ENCODE peak calls at places on chromosome 4, in four cellular contexts. L is ovary, B is Peyer's patch, C is IMR-90. U is an unnamed sample.

GRCh38 chr4:6366581-6366980 is 96.9 kb downstream of the WFS1 start:
- DNase-seq in L (no peak), B (no peak), C (no peak), U (no peak)

GRCh38 chr4:4387531-4388311 is 819 bp downstream of the NSG1 start:
- DNase-seq in L (peak; percentile 54), B (no peak), C (no peak), U (no peak)

GRCh38 chr4:140109626-140110213 is 44.3 kb downstream of the MAML3 start:
- DNase-seq in L (no peak), B (no peak), C (no peak), U (no peak)

GRCh38 chr4:186128842-186129241 is 24.3 kb downstream of the FAM149A start:
- DNase-seq in L (no peak), B (no peak), C (no peak), U (no peak)

GRCh38 chr4:172143605-172144314 is 330.6 kb downstream of the GALNTL6 start:
- DNase-seq in L (no peak), B (no peak), C (no peak), U (no peak)

GRCh38 chr4:41887821-41888699 is 47.2 kb upstream of the TMEM33 start:
- DNase-seq in L (no peak), B (peak; percentile 33), C (peak; percentile 64), U (no peak)

GRCh38 chr4:101621120-101621519 is 169.4 kb upstream of the BANK1 start:
- DNase-seq in L (no peak), B (no peak), C (peak; percentile 19), U (no peak)

GRCh38 chr4:74364649-74365491 is at the start of gene EREG:
- DNase-seq in L (peak; percentile 21), B (no peak), C (peak; percentile 62), U (no peak)

GRCh38 chr4:13294961-13295605 is 189.1 kb downstream of the RAB28 start:
- DNase-seq in L (no peak), B (no peak), C (no peak), U (no peak)

GRCh38 chr4:80145739-80146138 is 51.6 kb upstream of the PRDM8 start:
- DNase-seq in L (no peak), B (no peak), C (no peak), U (no peak)

GRCh38 chr4:75530556-75531322 is 16.5 kb downstream of the THAP6 start:
- DNase-seq in L (no peak), B (no peak), C (no peak), U (no peak)

GRCh38 chr4:113684534-113685091 is 76.9 kb downstream of the CAMK2D start:
- DNase-seq in L (no peak), B (no peak), C (peak; percentile 84), U (peak; percentile 25)

GRCh38 chr4:71065991-71066390 is 72.5 kb downstream of the DCK start:
- DNase-seq in L (no peak), B (no peak), C (no peak), U (no peak)

GRCh38 chr4:113858924-113859323 is 97.4 kb upstream of the CAMK2D start:
- DNase-seq in L (no peak), B (no peak), C (peak; percentile 30), U (no peak)

GRCh38 chr4:26590639-26591038 is 6.8 kb downstream of the TBC1D19 start:
- DNase-seq in L (no peak), B (no peak), C (peak; percentile 46), U (no peak)

GRCh38 chr4:147570616-147571015 is 46.6 kb upstream of the TMEM184C start:
- DNase-seq in L (no peak), B (no peak), C (no peak), U (no peak)

GRCh38 chr4:3765271-3766206 is 646 bp upstream of the ADRA2C start:
- DNase-seq in L (peak; percentile 22), B (no peak), C (peak; percentile 42), U (peak; percentile 67)

GRCh38 chr4:168717852-168718251 is 221.0 kb downstream of the PALLD start:
- DNase-seq in L (no peak), B (no peak), C (peak; percentile 45), U (no peak)

GRCh38 chr4:14520171-14520570 is 482.1 kb upstream of the CPEB2 start:
- DNase-seq in L (no peak), B (no peak), C (no peak), U (no peak)

GRCh38 chr4:72311291-72311690 is 257.7 kb downstream of the ADAMTS3 start:
- DNase-seq in L (no peak), B (no peak), C (no peak), U (no peak)

GRCh38 chr4:76987153-76987562 is 37.6 kb downstream of the SEPTIN11 start:
- DNase-seq in L (peak; percentile 29), B (no peak), C (peak; percentile 99), U (no peak)

GRCh38 chr4:80360900-80361299 is 25.4 kb downstream of the CFAP299 start:
- DNase-seq in L (no peak), B (no peak), C (peak; percentile 44), U (no peak)

GRCh38 chr4:183394166-183394951 is 50.1 kb upstream of the CDKN2AIP start:
- DNase-seq in L (no peak), B (no peak), C (no peak), U (no peak)

GRCh38 chr4:107419052-107419451 is 301.0 kb downstream of the PAPSS1 start:
- DNase-seq in L (no peak), B (no peak), C (no peak), U (no peak)

GRCh38 chr4:101238706-101239105 is 108.6 kb downstream of the PPP3CA start:
- DNase-seq in L (no peak), B (no peak), C (peak; percentile 54), U (no peak)

GRCh38 chr4:160044693-160045092 is 941.8 kb downstream of the RAPGEF2 start:
- DNase-seq in L (no peak), B (no peak), C (no peak), U (no peak)

GRCh38 chr4:154714339-154715040 is 29.3 kb upstream of the LRAT start:
- DNase-seq in L (no peak), B (no peak), C (no peak), U (no peak)

GRCh38 chr4:120691106-120691505 is 231.4 kb downstream of the PRDM5 start:
- DNase-seq in L (no peak), B (no peak), C (peak; percentile 30), U (no peak)

GRCh38 chr4:31548823-31549222 is 828.7 kb downstream of the PCDH7 start:
- DNase-seq in L (no peak), B (no peak), C (no peak), U (no peak)

GRCh38 chr4:168451744-168452394 is 28.4 kb downstream of the DDX60L start:
- DNase-seq in L (no peak), B (no peak), C (peak; percentile 71), U (no peak)

GRCh38 chr4:142815834-142816233 is 30.3 kb downstream of the INPP4B start:
- DNase-seq in L (no peak), B (no peak), C (peak; percentile 70), U (no peak)

GRCh38 chr4:168797176-168797575 is 212.9 kb downstream of the CBR4 start:
- DNase-seq in L (no peak), B (no peak), C (peak; percentile 94), U (no peak)

GRCh38 chr4:24179201-24179840 is 289.5 kb upstream of the PPARGC1A start:
- DNase-seq in L (no peak), B (no peak), C (no peak), U (no peak)

GRCh38 chr4:76897522-76898384 is at the start of gene SOWAHB:
- DNase-seq in L (peak; percentile 24), B (no peak), C (no peak), U (no peak)

GRCh38 chr4:2168469-2169319 is 73.2 kb downstream of the HAUS3 start:
- DNase-seq in L (no peak), B (no peak), C (no peak), U (no peak)

GRCh38 chr4:2172627-2173231 is 69.2 kb downstream of the HAUS3 start:
- DNase-seq in L (no peak), B (no peak), C (no peak), U (no peak)

GRCh38 chr4:2174061-2174460 is 67.9 kb downstream of the HAUS3 start:
- DNase-seq in L (no peak), B (no peak), C (no peak), U (no peak)

GRCh38 chr4:2175990-2176698 is 65.8 kb downstream of the HAUS3 start:
- DNase-seq in L (no peak), B (no peak), C (no peak), U (no peak)

DNA sequence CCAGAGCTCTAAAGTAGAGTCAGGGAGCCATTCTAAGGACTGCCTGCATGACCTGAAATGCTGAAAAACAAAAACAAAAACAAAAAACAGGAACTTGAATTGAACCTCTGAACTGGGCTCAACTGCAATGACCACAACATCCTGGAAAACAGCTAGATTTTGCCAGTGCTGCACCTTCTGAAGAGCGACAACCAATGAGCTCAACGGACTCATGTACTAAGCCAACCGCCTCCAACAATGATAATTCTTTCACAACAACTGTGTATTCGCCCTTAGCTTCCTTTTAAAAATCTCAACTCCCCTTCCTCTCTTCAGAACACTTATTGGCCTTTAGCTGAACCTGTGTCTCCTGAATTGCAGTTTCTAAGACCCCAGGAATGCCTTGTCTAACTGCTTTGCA is 69.8 kb downstream of the HAUS3 start:
- DNase-seq in L (no peak), B (no peak), C (no peak), U (no peak)
- TF ChIP-seq POLR2A in L (no peak), B (no peak), C (no peak), U (no peak)

GRCh38 chr4:153521995-153522799 is 56.0 kb downstream of the TMEM131L start:
- DNase-seq in L (no peak), B (peak; percentile 58), C (no peak), U (no peak)
- TF ChIP-seq POLR2A in L (no peak), B (no peak), C (no peak), U (no peak)

DNA sequence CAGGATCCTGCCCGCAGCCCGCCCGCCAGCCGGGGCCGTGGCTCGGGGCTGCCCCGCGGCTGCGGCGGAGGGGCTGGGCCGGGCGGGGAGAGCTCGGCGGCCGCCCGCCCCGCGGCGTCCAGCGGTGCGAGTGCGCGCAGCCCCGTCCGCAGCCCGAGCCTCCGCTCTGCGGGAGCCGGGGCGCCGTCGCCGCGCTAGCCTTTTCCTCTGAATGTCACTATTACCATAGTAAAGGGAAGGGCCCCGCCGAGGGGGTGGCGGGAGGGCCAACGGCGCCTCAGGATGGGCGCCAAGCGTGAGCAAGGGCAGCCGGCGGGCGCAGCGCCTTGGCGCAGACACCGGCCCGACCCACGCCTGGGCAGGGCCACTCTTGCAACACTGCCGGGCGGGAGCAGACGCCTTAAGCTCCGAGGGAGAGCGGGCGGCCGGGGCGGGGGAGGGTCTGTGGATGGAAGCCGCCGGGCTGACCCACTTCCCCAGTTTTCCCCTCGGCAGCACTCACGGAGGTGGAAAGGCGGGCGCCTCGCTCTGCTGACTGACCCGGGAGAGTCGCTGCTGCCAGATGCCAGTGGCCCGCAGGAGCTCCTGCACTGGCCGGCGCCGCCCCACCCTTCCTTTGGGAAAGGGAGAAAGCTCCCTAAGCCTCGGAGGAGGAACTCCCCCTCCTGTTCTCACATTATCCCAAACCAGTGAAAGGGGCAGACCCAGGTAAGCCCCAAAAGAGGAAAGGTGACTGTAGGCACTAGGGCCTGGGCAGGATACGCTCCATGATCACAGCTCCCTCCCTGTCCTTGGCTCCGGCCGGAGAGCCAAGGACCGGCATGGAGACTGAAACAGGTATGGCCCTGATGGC is 329.4 kb downstream of the HNRNPD start:
- DNase-seq in L (peak; percentile 71), B (no peak), C (peak; percentile 0), U (peak; percentile 12)
- TF ChIP-seq POLR2A in L (no peak), B (no peak), C (no peak), U (no peak)

GRCh38 chr4:8242782-8243556 is 26.6 kb upstream of the HTRA3 start:
- DNase-seq in L (no peak), B (no peak), C (no peak), U (no peak)
- TF ChIP-seq POLR2A in L (no peak), B (no peak), C (no peak), U (no peak)

GRCh38 chr4:163166041-163166579 is 580 bp downstream of the NAF1 start:
- DNase-seq in L (peak; percentile 63), B (peak; percentile 46), C (peak; percentile 33), U (peak; percentile 38)
- TF ChIP-seq POLR2A in L (no peak), B (no peak), C (peak; percentile 71), U (no peak)

GRCh38 chr4:103099691-103100392 is at the start of gene BDH2:
- DNase-seq in L (peak; percentile 30), B (peak; percentile 29), C (peak; percentile 97), U (peak; percentile 78)
- TF ChIP-seq POLR2A in L (peak; percentile 15), B (peak; percentile 35), C (no peak), U (peak; percentile 49)